ENCODE peak calls at places on chromosomes 13 and 19, in four cellular contexts. D is suprapubic skin, U is transverse colon, V is GM23338. X is an unnamed sample. For H3K4me1, the result is how much of the 10 kb centered on the place peaks cover.

GRCh38 chr13:111920932-111921705 is 145.8 kb upstream of the SOX1 start:
- DNase-seq in D (no peak), V (no peak), U (no peak), X (peak)

GRCh38 chr13:96710166-96710866 is 284.0 kb downstream of the OXGR1 start:
- DNase-seq in V (peak), U (no peak), D (no peak), X (no peak)

GRCh38 chr13:111872475-111873150 is 194.3 kb upstream of the SOX1 start:
- DNase-seq in D (no peak), V (no peak), U (no peak), X (no peak)

GRCh38 chr19:850221-850978 is 1.7 kb upstream of the ELANE start:
- DNase-seq in V (peak), D (peak), U (peak), X (peak)

GRCh38 chr13:40776232-40776631 is 5.2 kb upstream of the MRPS31 start:
- DNase-seq in D (no peak), V (no peak), U (no peak), X (no peak)

GRCh38 chr19:460877-461609 is at the start of gene SHC2:
- DNase-seq in V (peak), U (peak), D (no peak), X (peak)

GRCh38 chr19:53537523-53538377 is at the start of gene ZNF331:
- DNase-seq in D (peak), U (peak), V (peak), X (peak)

GRCh38 chr13:46507978-46508377 is 45.0 kb upstream of the LRCH1 start:
- DNase-seq in V (no peak), U (no peak), D (no peak), X (no peak)

GRCh38 chr13:108375034-108375433 is 105.5 kb downstream of the TNFSF13B start:
- DNase-seq in U (no peak), V (no peak), D (no peak), X (no peak)

GRCh38 chr13:89923731-89924130 is 1423.8 kb upstream of the MIR17HG start:
- DNase-seq in V (no peak), U (no peak), D (no peak), X (no peak)

GRCh38 chr19:38035515-38036495 is 128.8 kb downstream of the SIPA1L3 start:
- DNase-seq in D (no peak), U (no peak), V (no peak), X (no peak)

GRCh38 chr13:43085545-43085944 is 62.2 kb downstream of the DNAJC15 start:
- DNase-seq in D (no peak), U (no peak), V (peak), X (no peak)

DNA sequence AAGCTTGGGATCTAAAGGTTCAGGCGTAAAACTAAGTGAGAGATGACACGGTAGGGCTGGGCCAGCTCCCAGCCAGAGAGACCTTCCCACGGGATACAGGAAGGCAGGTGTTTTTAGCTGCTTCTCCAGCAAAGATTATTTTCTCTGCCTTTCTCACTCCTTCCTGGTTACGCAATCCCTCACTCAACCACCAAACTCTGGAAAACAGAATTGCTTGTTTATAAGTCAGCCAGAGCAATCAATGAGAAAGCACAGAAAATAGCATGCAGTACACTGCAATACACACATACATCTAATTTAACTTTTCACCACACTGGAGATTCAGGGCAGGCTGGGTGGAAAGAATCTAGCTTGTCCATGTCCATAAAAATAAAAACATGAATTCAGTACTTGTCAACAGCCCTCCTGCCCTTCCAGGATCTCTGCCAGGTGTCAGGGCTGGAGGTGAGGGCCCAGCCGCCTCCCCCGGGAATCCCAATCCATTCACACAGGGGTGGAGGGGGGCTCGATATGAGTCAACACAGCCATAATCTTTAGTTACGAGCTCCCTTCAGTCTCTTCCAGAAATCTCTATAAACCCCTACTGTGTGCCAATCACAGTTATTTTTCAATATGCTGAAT is 12.2 kb downstream of the RHPN2 start:
- DNase-seq in V (no peak), U (peak), D (no peak), X (peak)
- H3K4me1 ChIP-seq in V (under half), U (half or more), D (under half), X (half or more)

DNA sequence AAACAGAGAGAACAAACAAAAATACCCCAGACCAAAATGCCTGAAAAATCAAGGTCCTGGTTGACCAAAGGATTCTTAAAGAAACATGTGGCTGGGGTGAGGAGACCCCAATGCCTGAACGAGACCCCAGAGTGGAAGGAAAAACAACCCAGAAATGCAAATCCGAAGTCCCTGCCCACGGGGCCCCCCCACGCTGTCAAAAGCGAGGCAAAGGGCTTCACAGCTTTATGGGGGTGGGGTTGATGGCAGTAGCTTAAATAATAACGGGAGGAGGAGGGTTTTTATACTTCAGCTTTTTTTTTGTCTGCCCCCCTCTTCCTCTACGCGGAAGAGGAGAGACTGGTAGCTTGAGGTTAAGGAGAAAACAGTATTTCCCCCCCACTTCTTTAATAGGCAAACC is 18.3 kb downstream of the QPCTL start:
- DNase-seq in D (no peak), U (no peak), V (no peak), X (no peak)
- TF ChIP-seq POLR2AphosphoS5 in D (no peak), U (no peak), V (no peak), X (no peak)

DNA sequence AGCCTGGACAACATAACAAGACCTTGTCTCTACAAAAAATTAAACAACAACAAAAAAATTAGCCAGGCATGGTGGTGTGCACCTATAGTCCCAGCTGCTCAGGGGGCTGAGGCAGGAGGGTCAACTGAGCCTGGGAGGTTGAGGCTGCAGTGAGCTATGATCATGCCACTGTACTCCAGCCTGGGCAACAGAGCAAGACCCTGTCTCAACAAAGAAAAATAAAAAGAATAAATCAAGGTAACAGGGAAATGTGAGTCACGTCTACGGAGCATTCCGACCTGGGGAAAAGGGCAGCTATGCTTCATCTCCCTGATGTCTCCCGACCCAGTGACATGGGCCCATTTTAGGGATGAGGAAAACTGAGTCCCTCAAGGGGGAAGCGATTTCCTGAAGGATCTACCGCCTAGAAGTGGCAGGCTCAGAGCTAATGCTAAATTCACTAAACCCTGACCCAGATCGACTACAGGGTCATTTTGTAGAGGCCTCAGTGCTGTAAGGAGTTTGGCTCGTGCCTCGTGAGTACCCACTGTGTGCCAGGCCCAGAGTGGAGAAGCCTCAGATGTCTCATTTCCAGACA is 19.5 kb downstream of the PTPRS start:
- DNase-seq in U (no peak), D (no peak), V (no peak), X (no peak)
- H3K4me3 ChIP-seq in U (no peak), D (no peak), V (no peak), X (no peak)

GRCh38 chr13:100040196-100040595 is 48.7 kb upstream of the PCCA start:
- DNase-seq in D (no peak), V (no peak), U (no peak), X (no peak)

GRCh38 chr13:100039740-100040139 is 49.2 kb upstream of the PCCA start:
- DNase-seq in U (no peak), V (no peak), D (no peak), X (no peak)

GRCh38 chr13:100045355-100045754 is 43.5 kb upstream of the PCCA start:
- DNase-seq in V (no peak), D (no peak), U (no peak), X (no peak)

DNA sequence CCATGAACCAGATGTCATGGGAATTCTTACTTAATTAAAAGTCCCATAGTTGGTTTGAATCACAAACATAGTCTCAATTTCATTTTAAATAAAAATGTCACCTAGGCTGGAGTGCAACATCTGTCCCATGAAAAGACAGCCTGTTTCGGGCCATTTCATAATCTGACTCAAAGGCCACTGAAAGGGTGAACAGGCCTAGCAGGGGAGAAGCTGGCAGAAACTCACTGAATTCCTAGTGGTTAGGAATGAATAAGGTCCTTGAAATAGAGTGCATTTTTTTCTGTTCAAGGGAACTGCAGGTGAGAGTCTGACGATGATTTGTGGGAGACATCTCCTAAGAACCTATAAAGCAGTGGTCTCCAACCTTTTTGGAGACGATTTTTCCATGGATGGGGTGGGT is 44.0 kb upstream of the PCCA start:
- DNase-seq in V (no peak), D (no peak), U (no peak), X (no peak)
- H3K4me1 ChIP-seq in V (under half), D (under half), U (under half), X (under half)

GRCh38 chr19:43776285-43776684 is 4.5 kb downstream of the KCNN4 start:
- DNase-seq in D (no peak), U (no peak), V (no peak), X (no peak)

GRCh38 chr19:43773725-43774102 is 7.1 kb downstream of the KCNN4 start:
- DNase-seq in V (peak), D (no peak), U (no peak), X (no peak)

GRCh38 chr19:43775299-43775890 is 5.4 kb downstream of the KCNN4 start:
- DNase-seq in D (no peak), U (no peak), V (no peak), X (no peak)

GRCh38 chr19:43777163-43777700 is 3.5 kb downstream of the KCNN4 start:
- DNase-seq in D (no peak), U (no peak), V (no peak), X (no peak)

GRCh38 chr19:43774103-43774939 is 6.5 kb downstream of the KCNN4 start:
- DNase-seq in U (peak), D (no peak), V (peak), X (peak)
- TF ChIP-seq POLR2AphosphoS5 in U (peak), D (no peak), V (no peak), X (no peak)

GRCh38 chr13:24196593-24197197 is 36.2 kb downstream of the SPATA13 start:
- DNase-seq in U (no peak), V (no peak), D (no peak), X (no peak)

GRCh38 chr13:24194447-24194846 is 33.9 kb downstream of the SPATA13 start:
- DNase-seq in D (no peak), U (no peak), V (no peak), X (no peak)

GRCh38 chr13:24192811-24193162 is 32.3 kb downstream of the SPATA13 start:
- DNase-seq in U (no peak), D (no peak), V (no peak), X (no peak)

GRCh38 chr13:24199016-24199415 is 38.5 kb downstream of the SPATA13 start:
- DNase-seq in V (no peak), D (no peak), U (peak), X (no peak)

GRCh38 chr13:24195626-24196025 is 35.1 kb downstream of the SPATA13 start:
- DNase-seq in V (no peak), U (no peak), D (no peak), X (no peak)
- H3K4me3 ChIP-seq in V (no peak), U (no peak), D (no peak), X (no peak)

GRCh38 chr13:44757671-44758070 is 181.5 kb upstream of the TSC22D1 start:
- DNase-seq in V (no peak), D (no peak), U (no peak), X (no peak)
- H3K4me1 ChIP-seq in V (under half), D (under half), U (under half), X (under half)

GRCh38 chr13:76723551-76724232 is 162.5 kb downstream of the KCTD12 start:
- DNase-seq in U (peak), V (peak), D (no peak), X (no peak)
- TF ChIP-seq POLR2AphosphoS5 in U (no peak), V (no peak), D (no peak), X (no peak)

GRCh38 chr13:50593228-50593627 is 250.3 kb downstream of the DLEU7 start:
- DNase-seq in V (no peak), U (no peak), D (no peak), X (no peak)
- H3K4me3 ChIP-seq in V (no peak), U (no peak), D (no peak), X (no peak)

X was measured in stomach.